ENCODE peak calls at places on chromosome 1, in four cellular contexts. M is Peyer's patch, V is osteoblast, K is left lung. N is an unnamed sample. For H3K4me1, the result is how much of the 10 kb centered on the place peaks cover.

GRCh38 chr1:224786533-224787249 is 142.8 kb upstream of the DNAH14 start:
- DNase-seq in M (no peak), V (no peak), K (no peak), N (no peak)

GRCh38 chr1:154407021-154407865 is 2.1 kb downstream of the IL6R start:
- DNase-seq in M (no peak), V (no peak), K (peak), N (no peak)

GRCh38 chr1:68103006-68103545 is 52.6 kb upstream of the DIRAS3 start:
- DNase-seq in M (no peak), V (no peak), K (no peak), N (no peak)

GRCh38 chr1:158654570-158654969 is 31.9 kb downstream of the SPTA1 start:
- DNase-seq in M (no peak), V (no peak), K (no peak), N (no peak)

GRCh38 chr1:110513511-110513910 is 5.5 kb downstream of the KCNA10 start:
- DNase-seq in M (no peak), V (no peak), K (no peak), N (no peak)

GRCh38 chr1:36882536-36883285 is 151.6 kb downstream of the GRIK3 start:
- DNase-seq in M (no peak), V (no peak), K (no peak), N (no peak)

GRCh38 chr1:36605942-36606690 is 123.4 kb upstream of the CSF3R start:
- DNase-seq in M (no peak), V (no peak), K (no peak), N (no peak)

GRCh38 chr1:44571712-44572571 is 102.3 kb downstream of the TMEM53 start:
- DNase-seq in M (no peak), V (peak), K (no peak), N (no peak)

GRCh38 chr1:232911027-232911599 is 39.3 kb upstream of the NTPCR start:
- DNase-seq in M (no peak), V (no peak), K (no peak), N (no peak)

GRCh38 chr1:87897486-87897885 is 568.8 kb downstream of the LMO4 start:
- DNase-seq in M (no peak), V (no peak), K (no peak), N (no peak)
- H3K27ac ChIP-seq in M (no peak), V (no peak), K (no peak), N (no peak)

DNA sequence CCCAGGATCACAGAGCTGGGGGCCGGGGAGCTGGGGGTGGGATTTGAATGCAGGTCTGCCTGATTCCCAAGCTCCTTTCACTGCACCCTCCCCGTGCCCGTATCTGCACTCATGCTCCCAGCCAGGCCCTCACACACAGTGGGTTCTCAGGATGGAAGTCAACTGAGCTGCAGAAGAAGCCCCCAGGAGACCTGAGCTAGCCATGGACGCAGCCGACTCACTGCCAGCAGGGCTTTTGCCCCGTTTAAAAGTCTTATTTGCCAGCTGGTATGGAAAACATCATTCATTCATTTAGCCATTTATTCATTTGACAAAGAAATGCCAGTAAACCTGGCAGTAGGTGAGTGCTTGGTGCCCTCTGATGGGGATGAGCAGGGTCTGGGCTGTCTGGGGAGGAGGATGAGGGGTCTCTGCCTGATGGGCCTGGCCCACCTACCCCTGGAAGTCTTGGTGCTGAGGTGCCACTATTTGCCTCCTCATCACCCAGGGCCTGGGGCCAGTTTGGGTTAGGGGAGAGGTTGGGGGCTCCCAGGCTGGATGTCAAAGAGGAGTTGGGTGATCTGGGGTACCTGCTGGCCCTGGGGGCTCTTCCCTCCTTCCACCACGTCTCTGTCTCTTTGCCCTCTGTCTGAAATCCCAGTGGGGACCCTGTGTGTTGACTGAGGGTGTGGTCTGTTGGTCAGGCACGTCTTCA is 2.8 kb downstream of the TNFRSF1B start:
- DNase-seq in M (no peak), V (peak), K (no peak), N (no peak)
- H3K4me1 ChIP-seq in M (under half), V (under half), K (under half), N (under half)

GRCh38 chr1:54488065-54488750 is 59.8 kb upstream of the ACOT11 start:
- DNase-seq in M (peak), V (peak), K (peak), N (peak)
- TF ChIP-seq CTCF in M (peak), V (no peak), K (no peak), N (peak)

GRCh38 chr1:1373493-1374067 is 1.4 kb downstream of the AURKAIP1 start:
- DNase-seq in M (no peak), V (peak), K (no peak), N (no peak)
- H3K27ac ChIP-seq in M (no peak), V (peak), K (no peak), N (peak)

GRCh38 chr1:6274622-6275139 is 13.8 kb upstream of the GPR153 start:
- DNase-seq in M (no peak), V (no peak), K (no peak), N (no peak)
- H3K4me1 ChIP-seq in M (under half), V (under half), K (under half), N (under half)

GRCh38 chr1:65254320-65255087 is 54.8 kb upstream of the DNAJC6 start:
- DNase-seq in M (peak), V (peak), K (peak), N (peak)
- TF ChIP-seq CTCF in M (no peak), V (no peak), K (no peak), N (peak)

GRCh38 chr1:212752256-212752933 is 39.2 kb downstream of the NSL1 start:
- DNase-seq in M (no peak), V (no peak), K (no peak), N (no peak)
- H3K27ac ChIP-seq in M (peak), V (peak), K (peak), N (no peak)

GRCh38 chr1:228147768-228148167 is 2.0 kb upstream of the GJC2 start:
- DNase-seq in M (no peak), V (peak), K (no peak), N (no peak)
- H3K4me1 ChIP-seq in M (under half), V (under half), K (under half), N (under half)

DNA sequence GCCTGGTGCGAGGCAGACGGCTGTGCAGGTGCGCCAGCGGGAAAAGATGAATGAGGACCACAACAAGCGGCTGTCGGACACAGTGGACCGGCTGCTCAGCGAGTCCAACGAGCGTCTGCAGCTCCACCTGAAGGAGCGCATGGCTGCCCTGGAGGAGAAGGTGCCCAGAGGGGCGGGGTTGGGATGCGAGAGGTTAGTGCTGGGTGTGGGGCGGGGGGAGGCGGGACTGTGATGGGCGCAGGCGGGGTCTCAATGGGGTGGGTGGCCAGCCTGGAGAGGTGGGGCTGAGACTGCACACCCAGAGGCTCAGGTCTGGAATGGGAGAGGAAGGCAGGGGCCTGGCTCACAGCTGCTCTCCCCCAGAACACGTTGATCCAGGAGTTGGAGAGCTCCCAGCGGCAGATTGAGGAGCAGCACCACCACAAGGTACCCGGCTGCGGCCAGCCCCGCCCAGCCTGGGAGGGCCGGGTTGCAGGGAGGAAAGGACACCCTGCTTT is 22.3 kb downstream of the PPFIA4 start:
- DNase-seq in M (no peak), V (peak), K (no peak), N (no peak)
- TF ChIP-seq CTCF in M (no peak), V (no peak), K (no peak), N (no peak)

GRCh38 chr1:3548156-3548893 is 63.0 kb downstream of the MEGF6 start:
- DNase-seq in M (no peak), V (peak), K (no peak), N (no peak)

GRCh38 chr1:3548895-3549294 is 62.4 kb downstream of the MEGF6 start:
- DNase-seq in M (no peak), V (no peak), K (no peak), N (no peak)

GRCh38 chr1:3545363-3546047 is 65.8 kb downstream of the MEGF6 start:
- DNase-seq in M (no peak), V (no peak), K (no peak), N (no peak)

GRCh38 chr1:3546048-3546384 is 65.3 kb downstream of the MEGF6 start:
- DNase-seq in M (no peak), V (peak), K (no peak), N (no peak)

GRCh38 chr1:3547055-3548005 is 64.0 kb downstream of the MEGF6 start:
- DNase-seq in M (no peak), V (peak), K (no peak), N (no peak)
- H3K27ac ChIP-seq in M (peak), V (peak), K (no peak), N (no peak)